ENCODE peak calls at places on chromosomes 6 and 20, in four cellular contexts. L, E, Y and B are unnamed samples.

GRCh38 chr20:54148947-54149764 is 24.6 kb downstream of the CYP24A1 start:
- DNase-seq in L (no peak), E (no peak), Y (peak), B (peak)

GRCh38 chr6:46781478-46782378 is 11.5 kb upstream of the MEP1A start:
- DNase-seq in L (peak), E (no peak), Y (peak), B (peak)

GRCh38 chr6:159714404-159714803 is 12.9 kb upstream of the WTAP start:
- DNase-seq in L (no peak), E (no peak), Y (no peak), B (no peak)

GRCh38 chr6:170471458-170471857 is 81.6 kb downstream of the PSMB1 start:
- DNase-seq in L (no peak), E (no peak), Y (no peak), B (no peak)

GRCh38 chr6:128518531-128519131 is 1.8 kb downstream of the PTPRK start:
- DNase-seq in L (no peak), E (no peak), Y (no peak), B (no peak)

GRCh38 chr20:11995750-11996567 is 78.3 kb downstream of the BTBD3 start:
- DNase-seq in L (no peak), E (no peak), Y (no peak), B (no peak)

GRCh38 chr6:116531675-116532570 is 13.6 kb downstream of the TRAPPC3L start:
- DNase-seq in L (peak), E (no peak), Y (peak), B (peak)

GRCh38 chr20:37816003-37816402 is 86.9 kb upstream of the VSTM2L start:
- DNase-seq in L (no peak), E (no peak), Y (no peak), B (no peak)

GRCh38 chr6:52993461-52993860 is 1.6 kb downstream of the GSTA4 start:
- DNase-seq in L (no peak), E (no peak), Y (no peak), B (no peak)

GRCh38 chr6:3331948-3332347 is 73.2 kb downstream of the PSMG4 start:
- DNase-seq in L (no peak), E (no peak), Y (no peak), B (no peak)

GRCh38 chr6:74717591-74717990 is 488.3 kb downstream of the COL12A1 start:
- DNase-seq in L (no peak), E (no peak), Y (no peak), B (no peak)

GRCh38 chr6:85672050-85672449 is 29.4 kb upstream of the SYNCRIP start:
- DNase-seq in L (no peak), E (no peak), Y (no peak), B (no peak)

GRCh38 chr6:26125015-26125690 is 37.9 kb downstream of the HFE start:
- DNase-seq in L (no peak), E (no peak), Y (no peak), B (no peak)
- TF ChIP-seq CHD4 in L (no peak), E (no peak), Y (no peak), B (no peak)

GRCh38 chr6:37174196-37174514 is 4.2 kb downstream of the PIM1 start:
- DNase-seq in L (peak), E (no peak), Y (no peak), B (no peak)

GRCh38 chr6:37176268-37177082 is 6.5 kb downstream of the PIM1 start:
- DNase-seq in L (no peak), E (no peak), Y (no peak), B (peak)

GRCh38 chr6:37174515-37175331 is 4.8 kb downstream of the PIM1 start:
- DNase-seq in L (no peak), E (no peak), Y (no peak), B (no peak)

GRCh38 chr6:37177083-37177949 is 7.4 kb downstream of the PIM1 start:
- DNase-seq in L (peak), E (no peak), Y (no peak), B (no peak)

GRCh38 chr6:37175332-37176267 is 5.6 kb downstream of the PIM1 start:
- DNase-seq in L (no peak), E (no peak), Y (no peak), B (no peak)
- TF ChIP-seq CHD4 in L (peak), E (no peak), Y (no peak), B (no peak)

DNA sequence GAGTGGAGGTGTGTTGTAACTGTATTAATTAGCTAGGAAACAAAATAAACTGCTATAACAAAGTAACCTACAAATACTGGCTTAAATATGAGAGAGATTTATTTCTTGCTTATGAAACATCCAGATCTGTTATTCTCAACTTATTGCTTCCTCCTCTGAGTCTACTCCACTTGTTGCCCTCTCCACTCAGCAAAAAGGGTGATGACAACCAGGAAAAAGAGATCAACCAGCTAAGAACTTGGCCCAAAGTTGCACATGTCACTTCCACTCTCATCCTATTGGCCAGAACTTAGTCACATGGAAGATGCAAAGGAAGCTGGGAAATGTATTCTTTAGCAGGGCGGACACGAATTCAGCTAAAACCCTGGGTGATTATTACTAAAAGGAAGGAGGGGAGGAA is 5.2 kb upstream of the TP53RK start:
- DNase-seq in L (peak), E (peak), Y (no peak), B (no peak)
- TF ChIP-seq CHD4 in L (no peak), E (no peak), Y (no peak), B (no peak)

GRCh38 chr6:107180114-107180513 is 64.8 kb upstream of the BEND3 start:
- DNase-seq in L (no peak), E (no peak), Y (no peak), B (no peak)

GRCh38 chr6:107186047-107186446 is 70.7 kb upstream of the BEND3 start:
- DNase-seq in L (no peak), E (no peak), Y (no peak), B (no peak)

GRCh38 chr6:107187630-107188029 is 72.3 kb upstream of the BEND3 start:
- DNase-seq in L (no peak), E (no peak), Y (no peak), B (no peak)

GRCh38 chr6:107185570-107185969 is 70.3 kb upstream of the BEND3 start:
- DNase-seq in L (no peak), E (no peak), Y (peak), B (no peak)
- TF ChIP-seq CHD4 in L (no peak), E (no peak), Y (no peak), B (no peak)